ENCODE peak calls at places on chromosomes 1 and 21, in six cellular contexts. X, O, N, D, P and T are unnamed samples.

GRCh38 chr1:231563253-231563652 is 34.8 kb downstream of the TSNAX start:
- DNase-seq in X (no peak), O (no peak), N (no peak), D (no peak), P (no peak), T (no peak)

GRCh38 chr1:192607836-192608235 is 28.1 kb upstream of the RGS13 start:
- DNase-seq in X (no peak), O (no peak), N (no peak), D (no peak), P (no peak), T (no peak)

GRCh38 chr1:8629241-8630091 is 188.0 kb downstream of the RERE start:
- DNase-seq in X (peak), O (peak), N (peak), D (peak), P (peak), T (peak)

GRCh38 chr1:235161685-235162327 is 756 bp upstream of the RBM34 start:
- DNase-seq in X (no peak), O (no peak), N (no peak), D (no peak), P (no peak), T (no peak)

GRCh38 chr1:36751525-36751924 is 268.8 kb upstream of the CSF3R start:
- DNase-seq in X (no peak), O (no peak), N (no peak), D (no peak), P (no peak), T (no peak)

GRCh38 chr1:56133517-56134472 is 445.6 kb downstream of the PLPP3 start:
- DNase-seq in X (no peak), O (peak), N (no peak), D (no peak), P (peak), T (no peak)

GRCh38 chr21:34734696-34735095 is 65.9 kb downstream of the CLIC6 start:
- DNase-seq in X (no peak), O (no peak), N (no peak), D (no peak), P (no peak), T (no peak)

GRCh38 chr21:45378258-45378966 is 26.6 kb upstream of the COL18A1 start:
- DNase-seq in X (peak), O (no peak), N (peak), D (no peak), P (no peak), T (no peak)

GRCh38 chr21:37829447-37829846 is 86.8 kb downstream of the KCNJ6 start:
- DNase-seq in X (peak), O (peak), N (peak), D (no peak), P (peak), T (no peak)

GRCh38 chr21:38804617-38805281 is 980 bp upstream of the ETS2 start:
- DNase-seq in X (peak), O (peak), N (peak), D (peak), P (no peak), T (no peak)

GRCh38 chr1:173867141-173867752 is 542 bp downstream of the GAS5 start:
- DNase-seq in X (peak), O (no peak), N (no peak), D (no peak), P (no peak), T (no peak)

GRCh38 chr1:11787804-11788436 is 17.8 kb downstream of the MTHFR start:
- DNase-seq in X (no peak), O (no peak), N (no peak), D (no peak), P (no peak), T (no peak)

GRCh38 chr1:192243721-192244120 is 73.1 kb upstream of the RGS21 start:
- DNase-seq in X (no peak), O (no peak), N (no peak), D (no peak), P (peak), T (no peak)

GRCh38 chr1:202154766-202155477 is 5.5 kb downstream of the PTPN7 start:
- DNase-seq in X (peak), O (peak), N (peak), D (no peak), P (peak), T (peak)

GRCh38 chr1:229093258-229093540 is 177.7 kb upstream of the RAB4A start:
- DNase-seq in X (no peak), O (no peak), N (no peak), D (no peak), P (no peak), T (no peak)